ENCODE peak calls at places on chromosome 9, in six cellular contexts. Y, W, R, V, M and X are unnamed samples.
A peak's percentile ranks its signal among the peaks of the same experiment; 100 is the strongest.

GRCh38 chr9:100455470-100455869 is 17.5 kb upstream of the TMEFF1 start:
- DNase-seq in Y (no peak), W (no peak), R (no peak), V (no peak), M (no peak), X (no peak)

GRCh38 chr9:137044042-137044441 is 1.9 kb downstream of the NPDC1 start:
- DNase-seq in Y (no peak), W (no peak), R (no peak), V (no peak), M (no peak), X (no peak)

GRCh38 chr9:14089051-14089798 is 224.7 kb downstream of the NFIB start:
- DNase-seq in Y (no peak), W (no peak), R (no peak), V (no peak), M (no peak), X (peak; percentile 18)

GRCh38 chr9:134432471-134432870 is 106.2 kb downstream of the RXRA start:
- DNase-seq in Y (no peak), W (no peak), R (no peak), V (no peak), M (no peak), X (no peak)

GRCh38 chr9:108254236-108254635 is 601.5 kb downstream of the ACTL7B start:
- DNase-seq in Y (no peak), W (peak; percentile 85), R (no peak), V (no peak), M (no peak), X (no peak)

GRCh38 chr9:92642041-92642451 is 27.9 kb downstream of the IPPK start:
- DNase-seq in Y (no peak), W (no peak), R (no peak), V (no peak), M (no peak), X (no peak)

GRCh38 chr9:134287591-134288518 is 38.4 kb upstream of the RXRA start:
- DNase-seq in Y (no peak), W (no peak), R (no peak), V (no peak), M (no peak), X (no peak)

GRCh38 chr9:33186457-33187168 is 19.5 kb upstream of the B4GALT1 start:
- DNase-seq in Y (no peak), W (no peak), R (no peak), V (no peak), M (no peak), X (no peak)

GRCh38 chr9:7533376-7534090 is 266.0 kb downstream of the DMAC1 start:
- DNase-seq in Y (no peak), W (no peak), R (no peak), V (no peak), M (no peak), X (no peak)

GRCh38 chr9:32351845-32352244 is 32.6 kb upstream of the ACO1 start:
- DNase-seq in Y (no peak), W (no peak), R (no peak), V (peak; percentile 60), M (no peak), X (peak; percentile 46)

GRCh38 chr9:87065981-87066380 is 118.7 kb upstream of the GAS1 start:
- DNase-seq in Y (no peak), W (peak; percentile 54), R (no peak), V (no peak), M (no peak), X (no peak)

GRCh38 chr9:136840140-136840876 is 2.0 kb upstream of the AJM1 start:
- DNase-seq in Y (no peak), W (no peak), R (no peak), V (no peak), M (no peak), X (peak; percentile 76)

GRCh38 chr9:98807070-98807810 is at the start of gene GALNT12:
- DNase-seq in Y (peak; percentile 67), W (no peak), R (peak; percentile 51), V (peak; percentile 67), M (no peak), X (peak; percentile 23)

GRCh38 chr9:137745541-137745991 is 126.8 kb downstream of the EHMT1 start:
- DNase-seq in Y (no peak), W (no peak), R (no peak), V (no peak), M (no peak), X (peak; percentile 23)

GRCh38 chr9:37056521-37056920 is 22.5 kb upstream of the PAX5 start:
- DNase-seq in Y (no peak), W (no peak), R (no peak), V (no peak), M (no peak), X (no peak)

GRCh38 chr9:569276-569675 is 272.2 kb upstream of the DMRT1 start:
- DNase-seq in Y (no peak), W (no peak), R (no peak), V (no peak), M (no peak), X (no peak)

GRCh38 chr9:75591972-75592371 is 298.5 kb upstream of the PCSK5 start:
- DNase-seq in Y (no peak), W (no peak), R (no peak), V (no peak), M (no peak), X (no peak)

GRCh38 chr9:113504725-113505590 is 41.4 kb downstream of the RGS3 start:
- DNase-seq in Y (no peak), W (peak; percentile 38), R (no peak), V (no peak), M (no peak), X (no peak)

GRCh38 chr9:13675638-13676000 is 396.1 kb upstream of the MPDZ start:
- DNase-seq in Y (no peak), W (no peak), R (no peak), V (no peak), M (no peak), X (no peak)

GRCh38 chr9:84137968-84138367 is 157.4 kb downstream of the RMI1 start:
- DNase-seq in Y (no peak), W (peak; percentile 60), R (no peak), V (no peak), M (no peak), X (no peak)

GRCh38 chr9:81028504-81028903 is 660.8 kb downstream of the TLE1 start:
- DNase-seq in Y (peak; percentile 37), W (peak; percentile 96), R (no peak), V (no peak), M (peak; percentile 89), X (no peak)

GRCh38 chr9:4828776-4829175 is 36.0 kb downstream of the RCL1 start:
- DNase-seq in Y (no peak), W (peak; percentile 67), R (no peak), V (no peak), M (peak; percentile 26), X (peak; percentile 33)

GRCh38 chr9:136378171-136379002 is 4.9 kb upstream of the CARD9 start:
- DNase-seq in Y (no peak), W (no peak), R (no peak), V (no peak), M (no peak), X (no peak)

GRCh38 chr9:123486431-123486830 is 130.4 kb downstream of the CRB2 start:
- DNase-seq in Y (no peak), W (no peak), R (no peak), V (no peak), M (no peak), X (no peak)

GRCh38 chr9:117073539-117074336 is 341.1 kb downstream of the ASTN2 start:
- DNase-seq in Y (no peak), W (no peak), R (no peak), V (peak; percentile 80), M (peak; percentile 15), X (peak; percentile 66)

GRCh38 chr9:7033091-7033490 is 275.3 kb downstream of the KDM4C start:
- DNase-seq in Y (no peak), W (no peak), R (no peak), V (no peak), M (no peak), X (no peak)

GRCh38 chr9:75238311-75238976 is 150.1 kb downstream of the OSTF1 start:
- DNase-seq in Y (peak; percentile 26), W (peak; percentile 53), R (peak; percentile 27), V (peak; percentile 49), M (no peak), X (peak; percentile 75)

GRCh38 chr9:112780637-112781036 is 30.1 kb downstream of the SNX30 start:
- DNase-seq in Y (no peak), W (peak; percentile 45), R (no peak), V (no peak), M (no peak), X (no peak)

GRCh38 chr9:1721219-1721618 is 293.9 kb upstream of the SMARCA2 start:
- DNase-seq in Y (no peak), W (no peak), R (no peak), V (no peak), M (no peak), X (no peak)

GRCh38 chr9:83554278-83554677 is 16.1 kb upstream of the FRMD3 start:
- DNase-seq in Y (no peak), W (peak; percentile 31), R (no peak), V (no peak), M (no peak), X (no peak)

GRCh38 chr9:118929317-118929716 is 439.9 kb downstream of the BRINP1 start:
- DNase-seq in Y (no peak), W (peak; percentile 85), R (no peak), V (no peak), M (no peak), X (no peak)

GRCh38 chr9:36398745-36399144 is 1.3 kb downstream of the RNF38 start:
- DNase-seq in Y (no peak), W (peak; percentile 40), R (no peak), V (no peak), M (peak; percentile 6), X (no peak)

GRCh38 chr9:125066839-125067619 is 76.3 kb downstream of the SCAI start:
- DNase-seq in Y (no peak), W (peak; percentile 43), R (no peak), V (no peak), M (no peak), X (peak; percentile 6)

GRCh38 chr9:134698111-134698510 is 56.5 kb downstream of the COL5A1 start:
- DNase-seq in Y (no peak), W (no peak), R (no peak), V (no peak), M (no peak), X (no peak)

GRCh38 chr9:120366646-120367019 is 213.3 kb downstream of the CDK5RAP2 start:
- DNase-seq in Y (peak; percentile 67), W (peak; percentile 88), R (no peak), V (no peak), M (peak; percentile 75), X (peak; percentile 55)

GRCh38 chr9:4293293-4293931 is 6.5 kb downstream of the GLIS3 start:
- DNase-seq in Y (no peak), W (peak; percentile 98), R (no peak), V (no peak), M (peak; percentile 89), X (peak; percentile 18)

GRCh38 chr9:17528859-17529258 is 50.0 kb upstream of the SH3GL2 start:
- DNase-seq in Y (no peak), W (peak; percentile 23), R (no peak), V (no peak), M (no peak), X (peak; percentile 6)

GRCh38 chr9:2158729-2159128 is 143.6 kb downstream of the SMARCA2 start:
- DNase-seq in Y (no peak), W (no peak), R (no peak), V (no peak), M (no peak), X (peak; percentile 21)

GRCh38 chr9:103037508-103038477 is 42.7 kb downstream of the CYLC2 start:
- DNase-seq in Y (no peak), W (peak; percentile 57), R (no peak), V (no peak), M (no peak), X (no peak)